ENCODE peak calls at places on chromosomes 2 and 18, in four cellular contexts. N is hepatocyte, X is IMR-90, F is tibial artery. Z is an unnamed sample.

GRCh38 chr2:17646096-17646554 is 105.6 kb downstream of the VSNL1 start:
- DNase-seq in F (peak), X (peak), N (peak), Z (peak)

GRCh38 chr2:45884126-45884525 is 232.7 kb downstream of the PRKCE start:
- DNase-seq in F (no peak), N (no peak), X (no peak), Z (no peak)

GRCh38 chr18:54717673-54718435 is 110.4 kb upstream of the RAB27B start:
- DNase-seq in N (no peak), X (no peak), F (no peak), Z (peak)

GRCh38 chr2:233244818-233245217 is 6.7 kb upstream of the ATG16L1 start:
- DNase-seq in X (peak), N (no peak), F (no peak), Z (no peak)

GRCh38 chr2:235021752-235022151 is 69.9 kb downstream of the SH3BP4 start:
- DNase-seq in X (peak), N (no peak), F (no peak), Z (no peak)

GRCh38 chr2:121900391-121900790 is 144.9 kb downstream of the TSN start:
- DNase-seq in N (no peak), X (no peak), F (no peak), Z (no peak)

GRCh38 chr2:223820549-223820948 is 16.8 kb downstream of the AP1S3 start:
- DNase-seq in N (no peak), F (no peak), X (no peak), Z (no peak)

GRCh38 chr2:42859801-42860200 is 67.4 kb upstream of the HAAO start:
- DNase-seq in X (no peak), N (no peak), F (no peak), Z (no peak)

GRCh38 chr2:130390460-130391057 is 34.7 kb downstream of the PTPN18 start:
- DNase-seq in N (no peak), F (peak), X (no peak), Z (no peak)

GRCh38 chr2:67879586-67880290 is 183.1 kb downstream of the C1D start:
- DNase-seq in X (peak), N (no peak), F (no peak), Z (no peak)

GRCh38 chr2:23709311-23709710 is 217.6 kb downstream of the ATAD2B start:
- DNase-seq in X (no peak), F (no peak), N (no peak), Z (no peak)

GRCh38 chr2:134773372-134774073 is 54.7 kb upstream of the TMEM163 start:
- DNase-seq in N (no peak), F (no peak), X (no peak), Z (no peak)

GRCh38 chr2:40095003-40095402 is 315.9 kb upstream of the THUMPD2 start:
- DNase-seq in X (peak), F (no peak), N (no peak), Z (no peak)

GRCh38 chr2:165674780-165675179 is 119.3 kb downstream of the GALNT3 start:
- DNase-seq in F (no peak), N (no peak), X (no peak), Z (no peak)

GRCh38 chr2:7083580-7084509 is 166.6 kb downstream of the RNF144A start:
- DNase-seq in F (no peak), X (peak), N (peak), Z (peak)

GRCh38 chr2:170525566-170525900 is 189.6 kb upstream of the SP5 start:
- DNase-seq in F (peak), X (peak), N (peak), Z (no peak)

GRCh38 chr2:385061-385460 is 97.2 kb upstream of the ALKAL2 start:
- DNase-seq in X (no peak), N (no peak), F (no peak), Z (no peak)

GRCh38 chr2:31163011-31163540 is 24.8 kb upstream of the GALNT14 start:
- DNase-seq in F (no peak), X (no peak), N (no peak), Z (no peak)

GRCh38 chr18:48455555-48456478 is 46.6 kb upstream of the ZBTB7C start:
- DNase-seq in N (peak), F (no peak), X (peak), Z (peak)

GRCh38 chr18:22170421-22171262 is 1.3 kb downstream of the GATA6 start:
- DNase-seq in X (peak), F (peak), N (peak), Z (peak)

GRCh38 chr2:171522804-171523338 is 597 bp downstream of the CYBRD1 start:
- DNase-seq in X (no peak), N (peak), F (no peak), Z (peak)

GRCh38 chr2:232875256-232876070 is 5.4 kb downstream of the SNORC start:
- DNase-seq in N (peak), X (no peak), F (no peak), Z (peak)

GRCh38 chr2:25078171-25079049 is 36.5 kb downstream of the EFR3B start:
- DNase-seq in X (peak), F (no peak), N (peak), Z (no peak)

GRCh38 chr2:136214284-136214683 is 96.3 kb upstream of the CXCR4 start:
- DNase-seq in X (no peak), F (no peak), N (peak), Z (no peak)

GRCh38 chr2:84741182-84741822 is 139.6 kb downstream of the TRABD2A start:
- DNase-seq in N (peak), F (no peak), X (peak), Z (peak)

GRCh38 chr2:172412996-172413492 is 14.3 kb upstream of the ITGA6 start:
- DNase-seq in X (no peak), N (no peak), F (no peak), Z (no peak)

GRCh38 chr18:22844184-22844583 is 88.9 kb upstream of the RBBP8 start:
- DNase-seq in X (no peak), N (no peak), F (no peak), Z (no peak)

GRCh38 chr2:104855174-104856085 is 1.5 kb downstream of the POU3F3 start:
- DNase-seq in F (no peak), N (no peak), X (no peak), Z (no peak)

GRCh38 chr2:173678186-173678585 is 287.0 kb downstream of the SP3 start:
- DNase-seq in N (no peak), F (no peak), X (no peak), Z (no peak)

GRCh38 chr18:54296017-54296416 is 26.7 kb downstream of the POLI start:
- DNase-seq in N (peak), X (peak), F (no peak), Z (no peak)

GRCh38 chr2:212282596-212283330 is 255.8 kb downstream of the ERBB4 start:
- DNase-seq in X (no peak), N (no peak), F (no peak), Z (no peak)

GRCh38 chr2:67776276-67776675 is 286.5 kb downstream of the C1D start:
- DNase-seq in N (no peak), X (no peak), F (no peak), Z (no peak)

GRCh38 chr18:46649071-46649862 is 7.8 kb downstream of the LOXHD1 start:
- DNase-seq in F (no peak), N (no peak), X (no peak), Z (no peak)

GRCh38 chr2:86254576-86255538 is 55.6 kb downstream of the MRPL35 start:
- DNase-seq in X (no peak), F (no peak), N (no peak), Z (no peak)

GRCh38 chr2:216130346-216130951 is 21.3 kb downstream of the XRCC5 start:
- DNase-seq in N (no peak), X (no peak), F (no peak), Z (no peak)

GRCh38 chr2:5914831-5915611 is 222.8 kb downstream of the SOX11 start:
- DNase-seq in F (no peak), X (peak), N (peak), Z (no peak)
- TF ChIP-seq CTCF in F (no peak), X (peak), N (peak), Z (no peak)

DNA sequence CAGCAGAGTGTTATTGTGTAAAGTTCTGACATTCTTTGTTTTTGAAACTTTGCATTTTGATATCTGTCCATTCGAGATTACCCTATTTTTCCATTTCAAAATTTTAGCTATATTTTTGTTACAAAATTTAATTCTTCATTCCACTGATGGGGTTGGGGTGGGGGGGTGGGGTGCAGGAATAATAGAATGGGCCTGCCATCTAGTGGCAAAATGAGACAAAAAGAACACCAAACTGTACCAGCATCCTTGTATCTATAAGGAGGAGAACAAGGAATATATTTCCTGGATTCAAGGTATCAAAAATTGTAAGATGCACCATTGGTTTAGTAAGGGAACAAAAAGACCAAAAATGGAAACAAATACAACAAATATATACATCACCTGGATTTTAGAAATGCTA is 27.9 kb upstream of the TTR start:
- DNase-seq in F (no peak), X (no peak), N (no peak), Z (no peak)
- TF ChIP-seq CTCF in F (no peak), X (no peak), N (peak), Z (peak)

GRCh38 chr2:96359310-96359709 is 23.7 kb downstream of the NCAPH start:
- DNase-seq in N (no peak), F (no peak), X (no peak), Z (peak)
- TF ChIP-seq CTCF in N (no peak), F (no peak), X (no peak), Z (no peak)

DNA sequence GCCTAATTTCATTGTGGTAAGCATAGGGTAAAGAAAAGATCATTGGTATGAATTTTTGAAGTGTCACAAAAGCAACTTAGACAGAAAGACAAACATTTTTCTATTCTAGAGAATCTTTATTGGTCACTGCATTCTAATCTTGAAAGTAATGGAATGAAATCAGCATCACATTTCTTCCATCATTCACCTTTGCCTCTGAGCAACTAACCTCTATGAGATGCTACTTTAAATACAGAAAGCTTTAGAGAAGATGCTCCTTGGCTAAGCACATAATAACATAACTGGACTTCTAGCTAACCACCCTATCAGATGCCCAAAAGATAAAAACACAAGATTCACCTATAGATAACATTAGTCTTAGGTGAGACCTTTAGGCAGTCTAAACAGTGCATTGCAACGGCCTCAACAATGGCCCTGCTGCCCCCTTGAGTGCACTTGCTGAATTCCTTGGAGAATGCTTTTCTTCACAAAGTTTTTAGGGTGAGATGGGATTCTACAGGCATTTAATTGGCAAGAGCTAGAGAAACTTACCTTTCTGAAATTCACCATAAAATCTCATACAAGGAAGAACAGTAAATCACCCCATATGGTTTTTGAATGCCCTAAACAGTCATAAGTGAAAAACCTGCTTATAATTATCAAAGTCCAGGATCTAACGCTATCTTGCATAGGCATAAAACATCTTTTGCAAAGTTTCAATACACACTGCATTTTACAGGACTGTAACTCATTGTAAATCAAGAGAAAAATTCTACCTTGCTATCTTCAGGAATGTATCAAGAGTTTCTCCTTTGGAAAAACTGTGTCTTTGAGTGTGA is 791.3 kb upstream of the CHAC2 start:
- DNase-seq in F (no peak), X (peak), N (peak), Z (peak)
- TF ChIP-seq CTCF in F (no peak), X (peak), N (peak), Z (no peak)

GRCh38 chr18:7567487-7568425 is 640 bp downstream of the PTPRM start:
- DNase-seq in X (peak), F (peak), N (peak), Z (peak)

GRCh38 chr18:7565677-7566076 is 1.4 kb upstream of the PTPRM start:
- DNase-seq in F (no peak), X (no peak), N (no peak), Z (no peak)

GRCh38 chr18:7566244-7566586 is 901 bp upstream of the PTPRM start:
- DNase-seq in F (no peak), N (no peak), X (no peak), Z (no peak)

GRCh38 chr18:7566587-7567486 is at the start of gene PTPRM:
- DNase-seq in X (peak), N (peak), F (peak), Z (peak)

DNA sequence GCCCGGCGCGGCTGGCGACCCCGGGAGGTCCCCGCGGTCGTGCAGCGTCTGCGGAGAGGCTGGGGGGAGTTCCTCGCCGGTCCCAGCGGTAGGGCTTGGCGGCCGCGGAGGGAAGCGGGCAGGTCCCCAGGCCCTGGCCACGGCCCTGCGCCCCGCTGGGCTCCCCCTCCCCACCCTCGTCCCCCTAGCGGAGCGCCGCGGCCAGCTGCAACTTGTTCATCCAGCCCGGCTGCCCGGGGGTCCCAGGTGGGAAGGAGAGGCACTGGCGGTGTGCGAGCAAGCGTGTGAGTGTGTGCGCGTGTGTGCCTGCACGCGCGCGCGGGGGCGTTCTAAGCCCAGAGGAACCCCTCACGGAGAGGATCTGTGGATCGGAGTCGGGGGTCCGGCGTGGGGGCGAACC is 1.3 kb downstream of the PTPRM start:
- DNase-seq in X (peak), F (peak), N (peak), Z (peak)
- TF ChIP-seq CTCF in X (no peak), F (no peak), N (peak), Z (no peak)

GRCh38 chr2:10006248-10007147 is 36.9 kb upstream of the KLF11 start:
- DNase-seq in N (no peak), F (peak), X (no peak), Z (no peak)

GRCh38 chr2:10008809-10009176 is 34.6 kb upstream of the KLF11 start:
- DNase-seq in X (no peak), N (no peak), F (no peak), Z (no peak)

GRCh38 chr2:10009271-10009810 is 34.0 kb upstream of the KLF11 start:
- DNase-seq in X (no peak), N (no peak), F (no peak), Z (no peak)

GRCh38 chr2:10007440-10007839 is 35.9 kb upstream of the KLF11 start:
- DNase-seq in X (peak), N (no peak), F (no peak), Z (no peak)

GRCh38 chr2:10007921-10008808 is 35.2 kb upstream of the KLF11 start:
- DNase-seq in N (no peak), F (no peak), X (no peak), Z (no peak)
- TF ChIP-seq CTCF in N (no peak), F (no peak), X (no peak), Z (no peak)

GRCh38 chr2:214315324-214315723 is 95.5 kb upstream of the VWC2L start:
- DNase-seq in N (no peak), F (no peak), X (no peak), Z (no peak)

GRCh38 chr2:214310319-214310718 is 100.5 kb upstream of the VWC2L start:
- DNase-seq in X (no peak), N (no peak), F (no peak), Z (no peak)

GRCh38 chr2:214311931-214312749 is 98.7 kb upstream of the VWC2L start:
- DNase-seq in F (no peak), N (no peak), X (peak), Z (no peak)

DNA sequence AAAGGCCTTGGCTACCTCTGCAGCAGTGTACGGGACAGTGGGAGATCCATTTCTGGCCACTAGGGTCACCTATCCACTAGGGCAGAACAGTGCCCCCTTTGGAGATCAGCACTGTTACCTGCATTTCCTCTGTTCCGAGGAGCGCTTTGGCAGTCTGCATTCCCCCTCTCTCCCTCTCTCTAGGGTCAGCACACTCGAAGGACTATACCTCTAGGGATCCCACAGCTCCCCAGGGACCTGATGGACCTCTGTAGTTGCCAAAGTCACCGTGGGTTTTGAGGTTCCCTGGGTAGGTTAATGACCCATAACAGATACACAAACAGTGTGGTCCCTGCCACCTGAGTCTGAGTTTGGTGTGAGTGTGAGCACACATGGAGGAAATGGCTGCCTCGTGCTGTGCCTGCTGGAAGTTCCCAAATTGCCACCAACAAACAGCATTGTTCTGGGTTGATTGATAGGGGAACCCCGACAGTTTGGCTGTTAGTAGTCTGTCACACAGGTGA is 99.8 kb upstream of the VWC2L start:
- DNase-seq in X (no peak), F (no peak), N (no peak), Z (no peak)
- TF ChIP-seq CTCF in X (no peak), F (no peak), N (no peak), Z (no peak)